ENCODE peak calls at places on chromosomes 3 and 15, in nine cellular contexts. One of them, this sample, is unnamed.

GRCh38 chr3:195896361-195897080 is 11.8 kb downstream of the TNK2 start:
- DNase-seq in mesothelial cell of epicardium: no peak
- DNase-seq in activated CD4-positive, CD25-positive, alpha-beta regulatory T cell treated with anti-CD3 and anti-CD28 coated beads, Interleukin-2, amount 50 U/mL, for 72 hours: no peak
- DNase-seq in NCI-H1105 treated with DMSO at 0.1 percent for 48 hours: peak
- DNase-seq in cardiac septum: no peak
- DNase-seq in CD8-positive, alpha-beta memory T cell: no peak
- DNase-seq in right atrium auricular region: peak
- DNase-seq in iPS-NIHi11: no peak
- DNase-seq in NCI-H2029: peak
- DNase-seq in this sample: no peak

GRCh38 chr3:77319711-77320110 is 279.8 kb downstream of the ROBO2 start:
- DNase-seq in CD8-positive, alpha-beta memory T cell: no peak
- DNase-seq in iPS-NIHi11: peak
- DNase-seq in activated CD4-positive, CD25-positive, alpha-beta regulatory T cell treated with anti-CD3 and anti-CD28 coated beads, Interleukin-2, amount 50 U/mL, for 72 hours: no peak
- DNase-seq in NCI-H2029: no peak
- DNase-seq in cardiac septum: no peak
- DNase-seq in NCI-H1105 treated with DMSO at 0.1 percent for 48 hours: no peak
- DNase-seq in mesothelial cell of epicardium: no peak
- DNase-seq in right atrium auricular region: no peak
- DNase-seq in this sample: no peak

GRCh38 chr15:83207622-83208356 is at the start of gene HDGFL3:
- DNase-seq in NCI-H2029: peak
- DNase-seq in iPS-NIHi11: peak
- DNase-seq in cardiac septum: peak
- DNase-seq in mesothelial cell of epicardium: peak
- DNase-seq in activated CD4-positive, CD25-positive, alpha-beta regulatory T cell treated with anti-CD3 and anti-CD28 coated beads, Interleukin-2, amount 50 U/mL, for 72 hours: no peak
- DNase-seq in NCI-H1105 treated with DMSO at 0.1 percent for 48 hours: peak
- DNase-seq in right atrium auricular region: no peak
- DNase-seq in CD8-positive, alpha-beta memory T cell: no peak
- DNase-seq in this sample: no peak

GRCh38 chr15:39478996-39479395 is 101.9 kb upstream of the THBS1 start:
- DNase-seq in mesothelial cell of epicardium: no peak
- DNase-seq in CD8-positive, alpha-beta memory T cell: no peak
- DNase-seq in NCI-H2029: no peak
- DNase-seq in NCI-H1105 treated with DMSO at 0.1 percent for 48 hours: no peak
- DNase-seq in activated CD4-positive, CD25-positive, alpha-beta regulatory T cell treated with anti-CD3 and anti-CD28 coated beads, Interleukin-2, amount 50 U/mL, for 72 hours: no peak
- DNase-seq in right atrium auricular region: no peak
- DNase-seq in iPS-NIHi11: no peak
- DNase-seq in cardiac septum: no peak
- DNase-seq in this sample: no peak

GRCh38 chr3:53491276-53491675 is 3.1 kb upstream of the CACNA1D start:
- DNase-seq in activated CD4-positive, CD25-positive, alpha-beta regulatory T cell treated with anti-CD3 and anti-CD28 coated beads, Interleukin-2, amount 50 U/mL, for 72 hours: no peak
- DNase-seq in CD8-positive, alpha-beta memory T cell: no peak
- DNase-seq in mesothelial cell of epicardium: no peak
- DNase-seq in NCI-H2029: no peak
- DNase-seq in cardiac septum: no peak
- DNase-seq in right atrium auricular region: no peak
- DNase-seq in iPS-NIHi11: no peak
- DNase-seq in NCI-H1105 treated with DMSO at 0.1 percent for 48 hours: no peak
- DNase-seq in this sample: no peak

GRCh38 chr3:63662500-63662899 is 10.0 kb downstream of the SNTN start:
- DNase-seq in iPS-NIHi11: peak
- DNase-seq in NCI-H2029: no peak
- DNase-seq in activated CD4-positive, CD25-positive, alpha-beta regulatory T cell treated with anti-CD3 and anti-CD28 coated beads, Interleukin-2, amount 50 U/mL, for 72 hours: no peak
- DNase-seq in cardiac septum: no peak
- DNase-seq in right atrium auricular region: no peak
- DNase-seq in CD8-positive, alpha-beta memory T cell: no peak
- DNase-seq in NCI-H1105 treated with DMSO at 0.1 percent for 48 hours: peak
- DNase-seq in mesothelial cell of epicardium: no peak
- DNase-seq in this sample: no peak

GRCh38 chr3:124107491-124107890 is 115.6 kb upstream of the ROPN1 start:
- DNase-seq in NCI-H2029: no peak
- DNase-seq in CD8-positive, alpha-beta memory T cell: no peak
- DNase-seq in iPS-NIHi11: no peak
- DNase-seq in mesothelial cell of epicardium: no peak
- DNase-seq in cardiac septum: no peak
- DNase-seq in NCI-H1105 treated with DMSO at 0.1 percent for 48 hours: no peak
- DNase-seq in right atrium auricular region: no peak
- DNase-seq in activated CD4-positive, CD25-positive, alpha-beta regulatory T cell treated with anti-CD3 and anti-CD28 coated beads, Interleukin-2, amount 50 U/mL, for 72 hours: no peak
- DNase-seq in this sample: no peak

GRCh38 chr3:154120903-154121235 is 321 bp upstream of the ARHGEF26 start:
- DNase-seq in NCI-H1105 treated with DMSO at 0.1 percent for 48 hours: no peak
- DNase-seq in cardiac septum: no peak
- DNase-seq in right atrium auricular region: no peak
- DNase-seq in activated CD4-positive, CD25-positive, alpha-beta regulatory T cell treated with anti-CD3 and anti-CD28 coated beads, Interleukin-2, amount 50 U/mL, for 72 hours: no peak
- DNase-seq in CD8-positive, alpha-beta memory T cell: no peak
- DNase-seq in mesothelial cell of epicardium: no peak
- DNase-seq in NCI-H2029: no peak
- DNase-seq in iPS-NIHi11: no peak
- DNase-seq in this sample: no peak

GRCh38 chr3:129054605-129055104 is 5.9 kb upstream of the GP9 start:
- DNase-seq in activated CD4-positive, CD25-positive, alpha-beta regulatory T cell treated with anti-CD3 and anti-CD28 coated beads, Interleukin-2, amount 50 U/mL, for 72 hours: no peak
- DNase-seq in CD8-positive, alpha-beta memory T cell: no peak
- DNase-seq in NCI-H1105 treated with DMSO at 0.1 percent for 48 hours: no peak
- DNase-seq in right atrium auricular region: no peak
- DNase-seq in NCI-H2029: peak
- DNase-seq in cardiac septum: no peak
- DNase-seq in iPS-NIHi11: no peak
- DNase-seq in mesothelial cell of epicardium: no peak
- DNase-seq in this sample: no peak

GRCh38 chr15:64379216-64379960 is 1.9 kb downstream of the PCLAF start:
- DNase-seq in NCI-H1105 treated with DMSO at 0.1 percent for 48 hours: no peak
- DNase-seq in right atrium auricular region: no peak
- DNase-seq in cardiac septum: no peak
- DNase-seq in activated CD4-positive, CD25-positive, alpha-beta regulatory T cell treated with anti-CD3 and anti-CD28 coated beads, Interleukin-2, amount 50 U/mL, for 72 hours: no peak
- DNase-seq in iPS-NIHi11: no peak
- DNase-seq in CD8-positive, alpha-beta memory T cell: no peak
- DNase-seq in NCI-H2029: no peak
- DNase-seq in mesothelial cell of epicardium: no peak
- DNase-seq in this sample: no peak

GRCh38 chr3:32454731-32455608 is 47.7 kb downstream of the CMTM6 start:
- DNase-seq in mesothelial cell of epicardium: no peak
- DNase-seq in NCI-H2029: no peak
- DNase-seq in cardiac septum: no peak
- DNase-seq in NCI-H1105 treated with DMSO at 0.1 percent for 48 hours: no peak
- DNase-seq in CD8-positive, alpha-beta memory T cell: no peak
- DNase-seq in right atrium auricular region: no peak
- DNase-seq in activated CD4-positive, CD25-positive, alpha-beta regulatory T cell treated with anti-CD3 and anti-CD28 coated beads, Interleukin-2, amount 50 U/mL, for 72 hours: peak
- DNase-seq in iPS-NIHi11: no peak
- DNase-seq in this sample: no peak

GRCh38 chr3:197713477-197713822 is 23.3 kb downstream of the RUBCN start:
- DNase-seq in mesothelial cell of epicardium: no peak
- DNase-seq in NCI-H2029: no peak
- DNase-seq in activated CD4-positive, CD25-positive, alpha-beta regulatory T cell treated with anti-CD3 and anti-CD28 coated beads, Interleukin-2, amount 50 U/mL, for 72 hours: no peak
- DNase-seq in NCI-H1105 treated with DMSO at 0.1 percent for 48 hours: no peak
- DNase-seq in cardiac septum: no peak
- DNase-seq in right atrium auricular region: no peak
- DNase-seq in iPS-NIHi11: no peak
- DNase-seq in CD8-positive, alpha-beta memory T cell: no peak
- DNase-seq in this sample: no peak

GRCh38 chr3:10194328-10195071 is 29.8 kb downstream of the IRAK2 start:
- DNase-seq in NCI-H1105 treated with DMSO at 0.1 percent for 48 hours: no peak
- DNase-seq in activated CD4-positive, CD25-positive, alpha-beta regulatory T cell treated with anti-CD3 and anti-CD28 coated beads, Interleukin-2, amount 50 U/mL, for 72 hours: peak
- DNase-seq in cardiac septum: no peak
- DNase-seq in right atrium auricular region: no peak
- DNase-seq in NCI-H2029: no peak
- DNase-seq in CD8-positive, alpha-beta memory T cell: peak
- DNase-seq in iPS-NIHi11: no peak
- DNase-seq in mesothelial cell of epicardium: no peak
- DNase-seq in this sample: no peak

GRCh38 chr3:9934235-9934621 is 594 bp downstream of the CRELD1 start:
- DNase-seq in CD8-positive, alpha-beta memory T cell: no peak
- DNase-seq in NCI-H2029: no peak
- DNase-seq in cardiac septum: no peak
- DNase-seq in right atrium auricular region: no peak
- DNase-seq in NCI-H1105 treated with DMSO at 0.1 percent for 48 hours: no peak
- DNase-seq in activated CD4-positive, CD25-positive, alpha-beta regulatory T cell treated with anti-CD3 and anti-CD28 coated beads, Interleukin-2, amount 50 U/mL, for 72 hours: no peak
- DNase-seq in iPS-NIHi11: peak
- DNase-seq in mesothelial cell of epicardium: no peak
- DNase-seq in this sample: no peak

GRCh38 chr15:51076898-51077564 is 17.7 kb downstream of the TNFAIP8L3 start:
- DNase-seq in iPS-NIHi11: peak
- DNase-seq in mesothelial cell of epicardium: no peak
- DNase-seq in activated CD4-positive, CD25-positive, alpha-beta regulatory T cell treated with anti-CD3 and anti-CD28 coated beads, Interleukin-2, amount 50 U/mL, for 72 hours: peak
- DNase-seq in NCI-H2029: no peak
- DNase-seq in NCI-H1105 treated with DMSO at 0.1 percent for 48 hours: no peak
- DNase-seq in right atrium auricular region: peak
- DNase-seq in CD8-positive, alpha-beta memory T cell: no peak
- DNase-seq in cardiac septum: peak
- DNase-seq in this sample: no peak

GRCh38 chr3:183560607-183561006 is 5.1 kb upstream of the KLHL6 start:
- DNase-seq in NCI-H1105 treated with DMSO at 0.1 percent for 48 hours: no peak
- DNase-seq in CD8-positive, alpha-beta memory T cell: no peak
- DNase-seq in activated CD4-positive, CD25-positive, alpha-beta regulatory T cell treated with anti-CD3 and anti-CD28 coated beads, Interleukin-2, amount 50 U/mL, for 72 hours: no peak
- DNase-seq in NCI-H2029: no peak
- DNase-seq in mesothelial cell of epicardium: no peak
- DNase-seq in cardiac septum: peak
- DNase-seq in right atrium auricular region: no peak
- DNase-seq in iPS-NIHi11: peak
- DNase-seq in this sample: no peak

GRCh38 chr3:43288366-43288765 is 2.0 kb downstream of the SNRK start:
- DNase-seq in CD8-positive, alpha-beta memory T cell: peak
- DNase-seq in NCI-H1105 treated with DMSO at 0.1 percent for 48 hours: no peak
- DNase-seq in iPS-NIHi11: no peak
- DNase-seq in NCI-H2029: peak
- DNase-seq in cardiac septum: no peak
- DNase-seq in activated CD4-positive, CD25-positive, alpha-beta regulatory T cell treated with anti-CD3 and anti-CD28 coated beads, Interleukin-2, amount 50 U/mL, for 72 hours: no peak
- DNase-seq in mesothelial cell of epicardium: no peak
- DNase-seq in right atrium auricular region: no peak
- DNase-seq in this sample: no peak

GRCh38 chr3:50268703-50269451 is at the start of gene SEMA3B:
- DNase-seq in cardiac septum: peak
- DNase-seq in activated CD4-positive, CD25-positive, alpha-beta regulatory T cell treated with anti-CD3 and anti-CD28 coated beads, Interleukin-2, amount 50 U/mL, for 72 hours: no peak
- DNase-seq in NCI-H2029: no peak
- DNase-seq in mesothelial cell of epicardium: no peak
- DNase-seq in right atrium auricular region: no peak
- DNase-seq in iPS-NIHi11: peak
- DNase-seq in CD8-positive, alpha-beta memory T cell: no peak
- DNase-seq in NCI-H1105 treated with DMSO at 0.1 percent for 48 hours: no peak
- DNase-seq in this sample: no peak

GRCh38 chr3:193885832-193886231 is 250.1 kb upstream of the HES1 start:
- DNase-seq in mesothelial cell of epicardium: no peak
- DNase-seq in activated CD4-positive, CD25-positive, alpha-beta regulatory T cell treated with anti-CD3 and anti-CD28 coated beads, Interleukin-2, amount 50 U/mL, for 72 hours: no peak
- DNase-seq in CD8-positive, alpha-beta memory T cell: no peak
- DNase-seq in iPS-NIHi11: no peak
- DNase-seq in right atrium auricular region: no peak
- DNase-seq in cardiac septum: no peak
- DNase-seq in NCI-H1105 treated with DMSO at 0.1 percent for 48 hours: no peak
- DNase-seq in NCI-H2029: no peak
- DNase-seq in this sample: no peak

GRCh38 chr3:51799879-51800757 is 21.1 kb upstream of the IQCF6 start:
- DNase-seq in iPS-NIHi11: peak
- DNase-seq in NCI-H1105 treated with DMSO at 0.1 percent for 48 hours: peak
- DNase-seq in mesothelial cell of epicardium: no peak
- DNase-seq in right atrium auricular region: no peak
- DNase-seq in activated CD4-positive, CD25-positive, alpha-beta regulatory T cell treated with anti-CD3 and anti-CD28 coated beads, Interleukin-2, amount 50 U/mL, for 72 hours: no peak
- DNase-seq in CD8-positive, alpha-beta memory T cell: peak
- DNase-seq in NCI-H2029: no peak
- DNase-seq in cardiac septum: no peak
- DNase-seq in this sample: no peak

GRCh38 chr15:69082556-69082955 is 68.1 kb downstream of the NOX5 start:
- DNase-seq in NCI-H2029: no peak
- DNase-seq in activated CD4-positive, CD25-positive, alpha-beta regulatory T cell treated with anti-CD3 and anti-CD28 coated beads, Interleukin-2, amount 50 U/mL, for 72 hours: no peak
- DNase-seq in right atrium auricular region: no peak
- DNase-seq in iPS-NIHi11: no peak
- DNase-seq in mesothelial cell of epicardium: no peak
- DNase-seq in CD8-positive, alpha-beta memory T cell: no peak
- DNase-seq in cardiac septum: no peak
- DNase-seq in NCI-H1105 treated with DMSO at 0.1 percent for 48 hours: no peak
- DNase-seq in this sample: no peak

GRCh38 chr3:135973846-135974245 is 8.3 kb downstream of the PPP2R3A start:
- DNase-seq in iPS-NIHi11: no peak
- DNase-seq in NCI-H1105 treated with DMSO at 0.1 percent for 48 hours: no peak
- DNase-seq in NCI-H2029: no peak
- DNase-seq in activated CD4-positive, CD25-positive, alpha-beta regulatory T cell treated with anti-CD3 and anti-CD28 coated beads, Interleukin-2, amount 50 U/mL, for 72 hours: no peak
- DNase-seq in right atrium auricular region: no peak
- DNase-seq in mesothelial cell of epicardium: no peak
- DNase-seq in cardiac septum: no peak
- DNase-seq in CD8-positive, alpha-beta memory T cell: no peak
- DNase-seq in this sample: no peak

GRCh38 chr15:57772223-57772957 is 65.9 kb downstream of the POLR2M start:
- DNase-seq in activated CD4-positive, CD25-positive, alpha-beta regulatory T cell treated with anti-CD3 and anti-CD28 coated beads, Interleukin-2, amount 50 U/mL, for 72 hours: no peak
- DNase-seq in right atrium auricular region: no peak
- DNase-seq in CD8-positive, alpha-beta memory T cell: no peak
- DNase-seq in NCI-H2029: no peak
- DNase-seq in cardiac septum: no peak
- DNase-seq in mesothelial cell of epicardium: no peak
- DNase-seq in iPS-NIHi11: peak
- DNase-seq in NCI-H1105 treated with DMSO at 0.1 percent for 48 hours: no peak
- DNase-seq in this sample: no peak

GRCh38 chr3:124281453-124282316 is 289.8 kb upstream of the ROPN1 start:
- DNase-seq in NCI-H2029: no peak
- DNase-seq in CD8-positive, alpha-beta memory T cell: no peak
- DNase-seq in cardiac septum: no peak
- DNase-seq in right atrium auricular region: no peak
- DNase-seq in NCI-H1105 treated with DMSO at 0.1 percent for 48 hours: peak
- DNase-seq in iPS-NIHi11: peak
- DNase-seq in mesothelial cell of epicardium: no peak
- DNase-seq in activated CD4-positive, CD25-positive, alpha-beta regulatory T cell treated with anti-CD3 and anti-CD28 coated beads, Interleukin-2, amount 50 U/mL, for 72 hours: no peak
- DNase-seq in this sample: no peak

GRCh38 chr15:65115542-65115941 is 542 bp upstream of the UBAP1L start:
- DNase-seq in mesothelial cell of epicardium: no peak
- DNase-seq in NCI-H1105 treated with DMSO at 0.1 percent for 48 hours: peak
- DNase-seq in CD8-positive, alpha-beta memory T cell: no peak
- DNase-seq in activated CD4-positive, CD25-positive, alpha-beta regulatory T cell treated with anti-CD3 and anti-CD28 coated beads, Interleukin-2, amount 50 U/mL, for 72 hours: no peak
- DNase-seq in NCI-H2029: peak
- DNase-seq in iPS-NIHi11: no peak
- DNase-seq in cardiac septum: no peak
- DNase-seq in right atrium auricular region: no peak
- DNase-seq in this sample: no peak

GRCh38 chr3:45795509-45795881 is 841 bp downstream of the SLC6A20 start:
- DNase-seq in right atrium auricular region: no peak
- DNase-seq in cardiac septum: no peak
- DNase-seq in NCI-H1105 treated with DMSO at 0.1 percent for 48 hours: no peak
- DNase-seq in activated CD4-positive, CD25-positive, alpha-beta regulatory T cell treated with anti-CD3 and anti-CD28 coated beads, Interleukin-2, amount 50 U/mL, for 72 hours: no peak
- DNase-seq in iPS-NIHi11: no peak
- DNase-seq in NCI-H2029: no peak
- DNase-seq in CD8-positive, alpha-beta memory T cell: no peak
- DNase-seq in mesothelial cell of epicardium: no peak
- DNase-seq in this sample: no peak

GRCh38 chr3:11306815-11307589 is 34.8 kb downstream of the ATG7 start:
- DNase-seq in mesothelial cell of epicardium: no peak
- DNase-seq in right atrium auricular region: no peak
- DNase-seq in NCI-H2029: peak
- DNase-seq in activated CD4-positive, CD25-positive, alpha-beta regulatory T cell treated with anti-CD3 and anti-CD28 coated beads, Interleukin-2, amount 50 U/mL, for 72 hours: no peak
- DNase-seq in iPS-NIHi11: no peak
- DNase-seq in CD8-positive, alpha-beta memory T cell: peak
- DNase-seq in NCI-H1105 treated with DMSO at 0.1 percent for 48 hours: no peak
- DNase-seq in cardiac septum: no peak
- DNase-seq in this sample: no peak